ENCODE peak calls at places on chromosomes 11 and 22, in six cellular contexts. B, U, A, T, L and Y are unnamed samples.

GRCh38 chr11:72373163-72373562 is 61.2 kb downstream of the CLPB start:
- DNase-seq in T (no peak), L (no peak), B (no peak), U (no peak), A (peak; percentile 75), Y (no peak)

GRCh38 chr11:26971961-26972360 is 22.0 kb upstream of the FIBIN start:
- DNase-seq in B (no peak), T (no peak), U (no peak), L (peak; percentile 61), A (no peak), Y (no peak)

GRCh38 chr11:64224891-64225607 is 937 bp downstream of the TRPT1 start:
- DNase-seq in B (no peak), L (no peak), U (no peak), A (no peak), T (no peak), Y (no peak)

GRCh38 chr22:32644252-32645100 is 157.0 kb upstream of the TIMP3 start:
- DNase-seq in U (no peak), T (peak; percentile 30), A (peak; percentile 73), B (peak; percentile 73), L (peak; percentile 59), Y (no peak)

GRCh38 chr11:46295312-46295995 is 18.0 kb downstream of the CREB3L1 start:
- DNase-seq in B (peak; percentile 88), T (no peak), A (peak; percentile 77), L (peak; percentile 72), U (no peak), Y (peak; percentile 61)

GRCh38 chr11:62391642-62392425 is 27.0 kb upstream of the SCGB1A1 start:
- DNase-seq in U (no peak), B (no peak), A (no peak), L (no peak), T (no peak), Y (no peak)

GRCh38 chr11:130652671-130653335 is 204.4 kb downstream of the ADAMTS15 start:
- DNase-seq in L (peak; percentile 89), T (no peak), A (peak; percentile 74), B (no peak), U (peak; percentile 88), Y (no peak)

GRCh38 chr11:21892696-21893095 is 300.2 kb upstream of the ANO5 start:
- DNase-seq in U (no peak), L (no peak), A (no peak), B (no peak), T (no peak), Y (no peak)

GRCh38 chr11:115657586-115657985 is 153.4 kb upstream of the CADM1 start:
- DNase-seq in B (no peak), A (no peak), U (no peak), T (no peak), L (peak; percentile 70), Y (no peak)

GRCh38 chr11:131966667-131967066 is 596.3 kb downstream of the NTM start:
- DNase-seq in U (no peak), B (no peak), L (no peak), A (no peak), T (no peak), Y (no peak)

GRCh38 chr11:59754494-59754858 is 700 bp upstream of the STX3 start:
- DNase-seq in L (peak; percentile 3), A (peak; percentile 50), U (no peak), T (peak; percentile 37), B (peak; percentile 26), Y (peak; percentile 2)

GRCh38 chr11:62497132-62497915 is 49.3 kb downstream of the AHNAK start:
- DNase-seq in A (no peak), T (peak; percentile 65), B (peak; percentile 19), U (peak; percentile 35), L (peak; percentile 81), Y (no peak)

GRCh38 chr11:66950113-66950535 is 8.1 kb downstream of the PC start:
- DNase-seq in U (no peak), A (no peak), B (no peak), L (peak; percentile 94), T (peak; percentile 52), Y (no peak)

GRCh38 chr11:33694346-33695050 is 6.1 kb downstream of the C11orf91 start:
- DNase-seq in U (no peak), T (no peak), A (no peak), B (no peak), L (no peak), Y (no peak)

GRCh38 chr22:28810839-28811491 is 10.6 kb upstream of the XBP1 start:
- DNase-seq in A (no peak), B (peak; percentile 91), U (no peak), L (no peak), T (no peak), Y (no peak)

GRCh38 chr11:92711913-92712312 is 257.5 kb upstream of the MTNR1B start:
- DNase-seq in L (no peak), T (no peak), B (no peak), A (no peak), U (no peak), Y (no peak)

GRCh38 chr11:118142081-118142480 is 10.5 kb downstream of the SCN4B start:
- DNase-seq in L (no peak), B (no peak), T (no peak), U (peak; percentile 48), A (no peak), Y (no peak)

GRCh38 chr11:78562398-78562797 is 12.3 kb downstream of the NARS2 start:
- DNase-seq in T (no peak), L (peak; percentile 75), U (no peak), A (no peak), B (no peak), Y (no peak)

GRCh38 chr11:63945482-63946163 is 6.8 kb downstream of the NAA40 start:
- DNase-seq in U (peak; percentile 69), T (peak; percentile 77), B (peak; percentile 61), A (peak; percentile 65), L (peak; percentile 68), Y (peak; percentile 9)

GRCh38 chr11:123197711-123198110 is 2.7 kb upstream of the CLMP start:
- DNase-seq in L (peak; percentile 97), T (no peak), A (no peak), B (no peak), U (peak; percentile 73), Y (no peak)

GRCh38 chr11:132886335-132886734 is 646.0 kb downstream of the OPCML start:
- DNase-seq in A (no peak), B (no peak), U (peak; percentile 62), T (no peak), L (peak; percentile 94), Y (no peak)

GRCh38 chr11:116234989-116235567 is 537.7 kb downstream of the BUD13 start:
- DNase-seq in U (no peak), B (no peak), L (no peak), T (no peak), A (no peak), Y (no peak)

GRCh38 chr11:113906038-113906437 is 1.4 kb downstream of the HTR3B start:
- DNase-seq in B (no peak), U (peak; percentile 25), A (no peak), T (peak; percentile 68), L (peak; percentile 51), Y (no peak)

GRCh38 chr11:124899376-124900145 is 1.9 kb upstream of the ROBO4 start:
- DNase-seq in T (no peak), L (no peak), A (no peak), U (no peak), B (no peak), Y (no peak)

GRCh38 chr11:40129276-40129675 is 1330.2 kb downstream of the LRRC4C start:
- DNase-seq in B (no peak), U (no peak), A (no peak), L (no peak), T (no peak), Y (no peak)

GRCh38 chr11:112773256-112773655 is 188.0 kb upstream of the NCAM1 start:
- DNase-seq in T (no peak), U (no peak), B (no peak), L (no peak), A (no peak), Y (no peak)

GRCh38 chr11:105265859-105266258 is 126.3 kb upstream of the CARD18 start:
- DNase-seq in B (no peak), U (no peak), T (no peak), L (peak; percentile 48), A (no peak), Y (no peak)

GRCh38 chr11:61189933-61190332 is 13.4 kb upstream of the PGA3 start:
- DNase-seq in T (no peak), B (no peak), A (no peak), U (no peak), L (no peak), Y (no peak)

GRCh38 chr11:11992257-11992690 is 16.2 kb downstream of the DKK3 start:
- DNase-seq in A (no peak), U (no peak), T (no peak), B (no peak), L (no peak), Y (no peak)

GRCh38 chr11:61198391-61198790 is 4.9 kb upstream of the PGA3 start:
- DNase-seq in T (no peak), U (no peak), A (no peak), L (no peak), B (no peak), Y (no peak)

GRCh38 chr22:23031795-23032194 is 38.5 kb upstream of the GNAZ start:
- DNase-seq in T (no peak), L (no peak), A (no peak), U (no peak), B (no peak), Y (no peak)

GRCh38 chr22:33163815-33164214 is 105.6 kb upstream of the SYN3 start:
- DNase-seq in T (no peak), U (no peak), B (no peak), A (no peak), L (no peak), Y (no peak)

GRCh38 chr22:39710380-39711117 is 140.0 kb downstream of the CACNA1I start:
- DNase-seq in A (no peak), T (no peak), U (no peak), B (no peak), L (no peak), Y (no peak)
- H3K27me3 ChIP-seq in A (peaks cover 28% of the 10 kb centered on the region), T (no peaks in the 10 kb centered on the region), U (no peaks in the 10 kb centered on the region), B (no peaks in the 10 kb centered on the region), L (peaks cover 61% of the 10 kb centered on the region), Y (no peaks in the 10 kb centered on the region)

GRCh38 chr11:57776577-57776976 is 15.0 kb downstream of the CTNND1 start:
- DNase-seq in U (no peak), A (no peak), T (no peak), B (no peak), L (no peak), Y (no peak)
- H3K27me3 ChIP-seq in U (no peaks in the 10 kb centered on the region), A (no peaks in the 10 kb centered on the region), T (no peaks in the 10 kb centered on the region), B (no peaks in the 10 kb centered on the region), L (no peaks in the 10 kb centered on the region), Y (no peaks in the 10 kb centered on the region)

GRCh38 chr11:19512621-19513020 is 200.0 kb upstream of the NAV2 start:
- DNase-seq in B (no peak), L (no peak), U (no peak), A (no peak), T (no peak), Y (no peak)
- H3K27me3 ChIP-seq in B (peaks cover 23% of the 10 kb centered on the region), L (peaks cover 37% of the 10 kb centered on the region), U (no peaks in the 10 kb centered on the region), A (no peaks in the 10 kb centered on the region), T (no peaks in the 10 kb centered on the region), Y (no peaks in the 10 kb centered on the region)

GRCh38 chr11:31799036-31799793 is 11.9 kb downstream of the PAX6 start:
- DNase-seq in U (no peak), A (no peak), L (no peak), B (no peak), T (no peak), Y (no peak)
- H3K27me3 ChIP-seq in U (no peaks in the 10 kb centered on the region), A (peaks cover 94% of the 10 kb centered on the region), L (peaks cover 86% of the 10 kb centered on the region), B (peaks cover 21% of the 10 kb centered on the region), T (peaks cover 83% of the 10 kb centered on the region), Y (peaks cover 77% of the 10 kb centered on the region)

GRCh38 chr11:69915501-69916250 is 96.5 kb upstream of the FGF3 start:
- DNase-seq in A (peak; percentile 81), L (peak; percentile 76), T (peak; percentile 87), U (peak; percentile 72), B (peak; percentile 55), Y (peak; percentile 20)
- H3K27me3 ChIP-seq in A (peaks cover 20% of the 10 kb centered on the region), L (no peaks in the 10 kb centered on the region), T (no peaks in the 10 kb centered on the region), U (no peaks in the 10 kb centered on the region), B (no peaks in the 10 kb centered on the region), Y (peaks cover 3% of the 10 kb centered on the region)